ENCODE peak calls at places on chromosomes 1 and 21, in six cellular contexts. One of them, this sample, is unnamed.

GRCh38 chr1:64616039-64616438 is 128.8 kb upstream of the RAVER2 start:
- DNase-seq in esophagus muscularis mucosa: no peak
- DNase-seq in sigmoid colon: no peak
- DNase-seq in tibial nerve: no peak
- DNase-seq in HepG2: no peak
- DNase-seq in A549: no peak
- DNase-seq in this sample: no peak

GRCh38 chr1:206035027-206035426 is 11.3 kb upstream of the CTSE start:
- DNase-seq in HepG2: no peak
- DNase-seq in A549: no peak
- DNase-seq in esophagus muscularis mucosa: no peak
- DNase-seq in sigmoid colon: no peak
- DNase-seq in tibial nerve: no peak
- DNase-seq in this sample: no peak

GRCh38 chr21:23475518-23476189 is 2131.6 kb downstream of the MRPL39 start:
- DNase-seq in esophagus muscularis mucosa: no peak
- DNase-seq in tibial nerve: no peak
- DNase-seq in A549: no peak
- DNase-seq in HepG2: no peak
- DNase-seq in sigmoid colon: no peak
- DNase-seq in this sample: no peak

GRCh38 chr1:94236021-94236491 is 1.3 kb downstream of the ARHGAP29 start:
- DNase-seq in tibial nerve: no peak
- DNase-seq in sigmoid colon: no peak
- DNase-seq in esophagus muscularis mucosa: no peak
- DNase-seq in A549: no peak
- DNase-seq in HepG2: no peak
- DNase-seq in this sample: no peak

GRCh38 chr1:23152966-23153684 is 15.5 kb downstream of the LUZP1 start:
- DNase-seq in A549: no peak
- DNase-seq in sigmoid colon: no peak
- DNase-seq in tibial nerve: no peak
- DNase-seq in esophagus muscularis mucosa: no peak
- DNase-seq in HepG2: no peak
- DNase-seq in this sample: no peak

GRCh38 chr1:228804640-228805413 is 69.5 kb downstream of the RHOU start:
- DNase-seq in sigmoid colon: no peak
- DNase-seq in tibial nerve: no peak
- DNase-seq in esophagus muscularis mucosa: peak
- DNase-seq in HepG2: no peak
- DNase-seq in A549: no peak
- DNase-seq in this sample: no peak

GRCh38 chr1:9680828-9681227 is 29.3 kb downstream of the PIK3CD start:
- DNase-seq in esophagus muscularis mucosa: no peak
- DNase-seq in A549: no peak
- DNase-seq in sigmoid colon: no peak
- DNase-seq in HepG2: no peak
- DNase-seq in tibial nerve: no peak
- DNase-seq in this sample: no peak

GRCh38 chr1:40840526-40841323 is 21.4 kb downstream of the CITED4 start:
- DNase-seq in A549: no peak
- DNase-seq in sigmoid colon: no peak
- DNase-seq in tibial nerve: no peak
- DNase-seq in esophagus muscularis mucosa: no peak
- DNase-seq in HepG2: no peak
- DNase-seq in this sample: no peak

GRCh38 chr1:107879927-107880326 is 85.1 kb downstream of the VAV3 start:
- DNase-seq in esophagus muscularis mucosa: no peak
- DNase-seq in HepG2: no peak
- DNase-seq in tibial nerve: no peak
- DNase-seq in A549: no peak
- DNase-seq in sigmoid colon: no peak
- DNase-seq in this sample: no peak

GRCh38 chr1:7379445-7379971 is 391.6 kb upstream of the VAMP3 start:
- DNase-seq in esophagus muscularis mucosa: peak
- DNase-seq in A549: no peak
- DNase-seq in tibial nerve: no peak
- DNase-seq in HepG2: no peak
- DNase-seq in sigmoid colon: peak
- DNase-seq in this sample: no peak

GRCh38 chr1:9425859-9426258 is 113.4 kb upstream of the SLC25A33 start:
- DNase-seq in HepG2: no peak
- DNase-seq in tibial nerve: no peak
- DNase-seq in esophagus muscularis mucosa: no peak
- DNase-seq in sigmoid colon: no peak
- DNase-seq in A549: no peak
- DNase-seq in this sample: no peak

GRCh38 chr1:1345860-1346500 is 3.2 kb downstream of the DVL1 start:
- DNase-seq in HepG2: no peak
- DNase-seq in tibial nerve: no peak
- DNase-seq in esophagus muscularis mucosa: no peak
- DNase-seq in A549: no peak
- DNase-seq in sigmoid colon: no peak
- DNase-seq in this sample: no peak

DNA sequence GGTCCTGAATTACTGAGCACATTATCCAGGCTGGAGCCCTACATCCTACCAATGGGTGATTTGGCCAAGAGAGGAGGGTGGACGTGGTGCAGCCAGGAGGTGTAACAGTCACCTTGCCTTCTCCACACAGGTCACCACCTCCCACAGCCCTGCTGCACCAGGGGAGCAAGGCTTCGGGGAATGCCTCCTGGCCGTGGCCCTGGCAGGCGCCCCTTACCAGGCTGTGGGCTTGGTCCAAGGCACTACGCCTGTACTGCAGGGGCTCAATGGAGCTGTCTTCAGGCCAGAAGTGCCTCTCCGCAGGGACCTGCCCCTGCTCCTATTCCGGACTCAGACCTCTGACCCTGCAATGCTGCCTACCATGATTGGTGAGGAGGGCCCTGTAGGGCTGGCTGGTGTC is 26.0 kb downstream of the HMGCS2 start:
- DNase-seq in sigmoid colon: no peak
- DNase-seq in tibial nerve: no peak
- DNase-seq in A549: no peak
- DNase-seq in esophagus muscularis mucosa: no peak
- DNase-seq in HepG2: no peak
- DNase-seq in this sample: no peak
- H3K27ac ChIP-seq in sigmoid colon: peak
- H3K27ac ChIP-seq in tibial nerve: no peak
- H3K27ac ChIP-seq in A549: no peak
- H3K27ac ChIP-seq in esophagus muscularis mucosa: peak
- H3K27ac ChIP-seq in HepG2: no peak
- H3K27ac ChIP-seq in this sample: no peak

DNA sequence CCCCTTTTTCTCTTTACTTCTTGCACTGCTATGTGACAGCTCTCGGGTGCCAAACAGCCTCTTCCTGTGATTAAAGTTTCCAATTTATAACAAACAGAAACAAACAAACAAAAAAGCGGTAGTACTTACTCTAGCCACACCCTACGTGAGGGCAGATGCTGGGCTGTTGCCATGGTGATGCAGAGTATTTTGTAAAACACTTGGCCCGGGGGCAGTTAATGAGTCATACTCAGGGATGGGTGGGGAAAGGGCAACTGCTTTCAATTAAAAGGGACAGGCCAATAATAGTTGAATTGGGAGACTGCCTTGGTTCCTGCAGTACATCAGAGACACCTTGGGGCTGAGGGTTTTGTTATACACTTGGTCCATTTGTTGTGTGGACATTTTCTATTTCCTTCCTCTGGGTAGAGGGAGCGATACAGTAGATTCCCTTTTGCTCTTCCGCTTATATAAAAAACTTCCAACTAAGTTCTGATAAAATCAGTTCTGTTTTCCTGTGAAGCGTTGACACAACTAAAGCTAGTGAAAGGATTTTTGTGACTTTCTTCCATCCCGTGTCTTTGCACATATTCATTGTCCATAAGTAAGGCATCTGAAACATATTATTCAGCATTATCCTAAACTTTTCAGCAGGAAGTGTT is 36.5 kb upstream of the THEM4 start:
- DNase-seq in A549: peak
- DNase-seq in HepG2: peak
- DNase-seq in tibial nerve: peak
- DNase-seq in esophagus muscularis mucosa: peak
- DNase-seq in sigmoid colon: peak
- DNase-seq in this sample: peak
- TF ChIP-seq EP300 in A549: no peak
- TF ChIP-seq EP300 in HepG2: no peak
- TF ChIP-seq EP300 in tibial nerve: peak
- TF ChIP-seq EP300 in esophagus muscularis mucosa: no peak
- TF ChIP-seq EP300 in sigmoid colon: no peak
- TF ChIP-seq EP300 in this sample: no peak

GRCh38 chr21:16134134-16134533 is 404.4 kb downstream of the USP25 start:
- DNase-seq in esophagus muscularis mucosa: no peak
- DNase-seq in A549: no peak
- DNase-seq in tibial nerve: no peak
- DNase-seq in sigmoid colon: no peak
- DNase-seq in HepG2: no peak
- DNase-seq in this sample: no peak

GRCh38 chr21:16137106-16137505 is 407.3 kb downstream of the USP25 start:
- DNase-seq in esophagus muscularis mucosa: no peak
- DNase-seq in tibial nerve: no peak
- DNase-seq in sigmoid colon: no peak
- DNase-seq in A549: no peak
- DNase-seq in HepG2: no peak
- DNase-seq in this sample: no peak

DNA sequence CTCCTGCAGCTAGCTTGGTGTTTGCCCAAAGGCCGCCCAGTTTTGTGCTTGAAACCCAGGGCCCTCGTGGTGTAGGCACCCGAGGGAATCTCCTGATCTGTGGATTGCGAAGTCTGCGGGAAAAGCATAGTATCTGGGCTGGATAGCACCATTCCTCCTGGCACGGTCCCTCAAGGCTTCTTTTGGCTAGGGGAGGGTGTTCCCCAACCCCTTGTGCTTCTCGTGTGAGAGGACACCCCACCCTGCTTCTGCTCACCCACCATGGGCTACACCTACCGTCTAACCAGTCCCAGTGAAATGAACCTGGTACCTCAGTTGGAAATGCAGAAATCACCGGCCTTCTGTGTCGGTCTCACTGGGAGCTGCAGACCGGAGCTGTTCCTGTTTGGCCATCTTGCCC is 403.5 kb downstream of the USP25 start:
- DNase-seq in esophagus muscularis mucosa: no peak
- DNase-seq in HepG2: no peak
- DNase-seq in sigmoid colon: no peak
- DNase-seq in tibial nerve: no peak
- DNase-seq in A549: no peak
- DNase-seq in this sample: no peak
- H3K27ac ChIP-seq in esophagus muscularis mucosa: no peak
- H3K27ac ChIP-seq in HepG2: no peak
- H3K27ac ChIP-seq in sigmoid colon: no peak
- H3K27ac ChIP-seq in tibial nerve: no peak
- H3K27ac ChIP-seq in A549: no peak
- H3K27ac ChIP-seq in this sample: no peak

DNA sequence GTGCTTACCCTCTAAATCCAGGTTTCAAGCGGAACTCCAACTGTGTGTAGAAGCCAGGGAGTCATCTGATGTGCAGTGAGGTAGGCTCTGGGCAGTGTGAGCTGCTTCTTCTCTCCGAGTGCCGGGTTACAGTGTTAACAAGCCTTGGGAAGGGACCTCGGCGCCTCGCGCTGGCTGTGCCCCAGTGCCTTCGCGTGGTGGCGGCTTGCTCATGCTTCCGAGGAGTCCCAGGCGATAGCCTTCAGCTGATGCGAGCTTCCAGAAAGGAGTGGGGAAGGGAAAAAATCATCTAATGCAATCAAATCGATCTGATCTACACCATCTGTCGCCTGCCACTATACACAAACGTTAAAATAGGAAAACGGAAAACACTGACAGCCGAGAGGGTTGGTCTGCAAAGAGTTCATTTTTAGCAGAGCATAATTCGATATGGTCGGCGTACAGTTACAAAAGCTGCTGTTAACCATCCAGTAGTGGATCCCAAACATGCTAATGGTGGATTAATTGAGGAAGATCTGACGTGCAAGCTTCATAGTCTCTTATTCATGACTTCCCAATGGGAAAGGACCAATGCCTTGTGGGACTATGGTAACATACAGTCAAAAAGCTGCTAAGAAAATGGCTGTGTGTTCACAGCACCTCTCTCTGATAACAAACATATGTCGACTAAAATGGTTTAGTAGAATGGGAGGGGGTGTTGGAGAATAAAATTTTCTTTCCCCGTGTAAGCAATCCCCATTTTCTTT is 128.7 kb upstream of the DPYD start:
- DNase-seq in A549: no peak
- DNase-seq in HepG2: no peak
- DNase-seq in tibial nerve: no peak
- DNase-seq in sigmoid colon: no peak
- DNase-seq in esophagus muscularis mucosa: no peak
- DNase-seq in this sample: no peak
- TF ChIP-seq EP300 in A549: no peak
- TF ChIP-seq EP300 in HepG2: no peak
- TF ChIP-seq EP300 in tibial nerve: no peak
- TF ChIP-seq EP300 in sigmoid colon: no peak
- TF ChIP-seq EP300 in esophagus muscularis mucosa: no peak
- TF ChIP-seq EP300 in this sample: no peak